ENCODE peak calls at places on chromosomes 12 and 14, in four cellular contexts. C is HCT116, M is hepatocyte, X is IMR-90. Y is an unnamed sample.

GRCh38 chr14:92792885-92793284 is 1.2 kb upstream of the GOLGA5 start:
- DNase-seq in C (no peak), M (no peak), X (no peak), Y (no peak)

GRCh38 chr14:85565862-85566296 is 35.9 kb downstream of the FLRT2 start:
- DNase-seq in C (no peak), M (no peak), X (peak; percentile 69), Y (peak; percentile 89)

GRCh38 chr12:124125472-124125871 is 152.5 kb downstream of the ZNF664 start:
- DNase-seq in C (no peak), M (no peak), X (no peak), Y (no peak)

GRCh38 chr12:90234455-90234854 is 525.8 kb upstream of the ATP2B1 start:
- DNase-seq in C (no peak), M (no peak), X (peak; percentile 9), Y (no peak)

GRCh38 chr12:72271741-72272661 is at the start of gene TRHDE:
- DNase-seq in C (no peak), M (peak; percentile 71), X (peak; percentile 60), Y (peak; percentile 7)

GRCh38 chr14:99581371-99581770 is 22.6 kb downstream of the CCDC85C start:
- DNase-seq in C (no peak), M (no peak), X (no peak), Y (no peak)

GRCh38 chr12:68515793-68516192 is 94.9 kb upstream of the RAP1B start:
- DNase-seq in C (no peak), M (no peak), X (no peak), Y (no peak)

GRCh38 chr14:101127239-101127638 is 223.7 kb upstream of the RTL1 start:
- DNase-seq in C (no peak), M (no peak), X (no peak), Y (no peak)

GRCh38 chr12:45553204-45553603 is 176.3 kb upstream of the ARID2 start:
- DNase-seq in C (no peak), M (no peak), X (peak; percentile 6), Y (no peak)

GRCh38 chr14:67413806-67414769 is 2.1 kb upstream of the PLEK2 start:
- DNase-seq in C (peak; percentile 88), M (peak; percentile 51), X (peak; percentile 88), Y (peak; percentile 87)

GRCh38 chr12:120080043-120080400 is 36.5 kb downstream of the RAB35 start:
- DNase-seq in C (no peak), M (no peak), X (no peak), Y (no peak)

GRCh38 chr12:104480826-104481457 is 24.2 kb downstream of the CHST11 start:
- DNase-seq in C (peak; percentile 54), M (no peak), X (peak; percentile 79), Y (peak; percentile 80)

GRCh38 chr14:88289214-88289613 is 33.9 kb downstream of the KCNK10 start:
- DNase-seq in C (peak; percentile 1), M (no peak), X (peak; percentile 13), Y (no peak)

GRCh38 chr12:41981758-41982157 is 162.9 kb downstream of the GXYLT1 start:
- DNase-seq in C (peak; percentile 1), M (no peak), X (peak; percentile 10), Y (no peak)

GRCh38 chr12:50556273-50556672 is 51.5 kb downstream of the DIP2B start:
- DNase-seq in C (no peak), M (no peak), X (no peak), Y (no peak)

GRCh38 chr12:67562513-67563287 is 85.8 kb upstream of the DYRK2 start:
- DNase-seq in C (no peak), M (peak; percentile 20), X (no peak), Y (no peak)

GRCh38 chr14:105273062-105273461 is 24.7 kb downstream of the BTBD6 start:
- DNase-seq in C (no peak), M (no peak), X (no peak), Y (no peak)

GRCh38 chr12:118429703-118430383 is 53.5 kb downstream of the SUDS3 start:
- DNase-seq in C (no peak), M (no peak), X (no peak), Y (no peak)

GRCh38 chr14:74135386-74135785 is 50.6 kb downstream of the LIN52 start:
- DNase-seq in C (no peak), M (no peak), X (peak; percentile 60), Y (no peak)

GRCh38 chr12:109925185-109925835 is 25.2 kb downstream of the TCHP start:
- DNase-seq in C (no peak), M (no peak), X (no peak), Y (no peak)

GRCh38 chr14:33791971-33792370 is 158.9 kb downstream of the EGLN3 start:
- DNase-seq in C (no peak), M (no peak), X (no peak), Y (no peak)

GRCh38 chr12:52613363-52614030 is 4.9 kb downstream of the KRT73 start:
- DNase-seq in C (no peak), M (no peak), X (no peak), Y (no peak)

GRCh38 chr12:123126294-123127144 is 24.4 kb downstream of the PITPNM2 start:
- DNase-seq in C (peak; percentile 69), M (peak; percentile 84), X (peak; percentile 98), Y (peak; percentile 75)

GRCh38 chr14:100633406-100633805 is 46.2 kb upstream of the BEGAIN start:
- DNase-seq in C (no peak), M (no peak), X (no peak), Y (no peak)

GRCh38 chr12:14394317-14395058 is 29.0 kb downstream of the ATF7IP start:
- DNase-seq in C (peak; percentile 79), M (peak; percentile 75), X (peak; percentile 84), Y (peak; percentile 63)

GRCh38 chr14:95774265-95775160 is 60.6 kb upstream of the TCL1A start:
- DNase-seq in C (peak; percentile 56), M (peak; percentile 65), X (peak; percentile 44), Y (peak; percentile 55)

GRCh38 chr12:107512391-107512790 is 173.2 kb upstream of the PWP1 start:
- DNase-seq in C (no peak), M (no peak), X (peak; percentile 13), Y (no peak)

GRCh38 chr12:13435535-13435934 is 239.0 kb downstream of the EMP1 start:
- DNase-seq in C (no peak), M (peak; percentile 13), X (no peak), Y (no peak)

DNA sequence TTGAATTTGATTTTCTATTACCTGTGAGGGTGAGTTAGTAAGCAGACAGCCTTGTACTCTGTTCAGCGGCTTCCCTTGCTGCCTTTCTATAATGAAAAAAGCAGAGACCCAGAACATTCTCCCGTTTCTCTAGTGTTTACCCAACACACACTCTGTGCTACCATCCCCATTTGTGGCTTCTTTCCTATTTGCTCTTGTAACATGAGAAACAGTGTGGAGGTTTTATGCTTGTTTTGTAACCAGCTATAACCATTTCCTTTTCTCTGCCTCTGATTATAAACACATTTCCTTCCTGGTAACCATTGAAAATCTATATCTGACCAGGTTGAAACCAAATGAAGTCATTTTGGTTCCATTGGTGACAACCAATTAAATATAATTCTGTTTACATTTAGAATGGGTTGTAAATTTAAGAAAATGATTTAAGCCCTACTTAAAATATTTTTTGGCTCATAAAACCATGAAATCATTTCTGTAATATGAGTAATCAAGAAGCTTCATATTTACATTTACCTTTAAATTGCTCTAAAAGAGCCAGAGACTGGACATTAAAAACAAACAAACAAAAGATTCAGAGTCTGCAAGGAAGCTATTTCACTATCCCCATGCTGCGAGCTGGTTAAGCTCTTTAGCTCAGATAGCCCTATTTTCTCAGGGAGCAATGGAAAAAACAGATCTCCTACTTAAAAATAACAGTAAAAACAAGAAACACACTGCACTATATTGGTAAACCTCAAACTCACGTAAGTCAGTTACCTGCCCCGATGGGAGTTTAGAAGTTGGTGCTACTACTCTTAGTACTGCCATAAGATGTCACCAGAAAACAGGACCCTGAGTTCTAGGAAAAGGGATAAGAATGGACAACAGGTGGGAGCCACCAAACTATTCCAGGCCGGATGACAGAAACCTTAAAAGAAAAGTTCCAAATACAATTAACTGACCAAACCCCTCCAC is 206.5 kb upstream of the EEA1 start:
- DNase-seq in C (no peak), M (peak; percentile 53), X (peak; percentile 57), Y (peak; percentile 90)
- H3K4me2 ChIP-seq in C (no peak overlapping the region), M (peak overlapping the region; percentile 58), X (peak overlapping the region; percentile 29), Y (peak overlapping the region; percentile 60)

DNA sequence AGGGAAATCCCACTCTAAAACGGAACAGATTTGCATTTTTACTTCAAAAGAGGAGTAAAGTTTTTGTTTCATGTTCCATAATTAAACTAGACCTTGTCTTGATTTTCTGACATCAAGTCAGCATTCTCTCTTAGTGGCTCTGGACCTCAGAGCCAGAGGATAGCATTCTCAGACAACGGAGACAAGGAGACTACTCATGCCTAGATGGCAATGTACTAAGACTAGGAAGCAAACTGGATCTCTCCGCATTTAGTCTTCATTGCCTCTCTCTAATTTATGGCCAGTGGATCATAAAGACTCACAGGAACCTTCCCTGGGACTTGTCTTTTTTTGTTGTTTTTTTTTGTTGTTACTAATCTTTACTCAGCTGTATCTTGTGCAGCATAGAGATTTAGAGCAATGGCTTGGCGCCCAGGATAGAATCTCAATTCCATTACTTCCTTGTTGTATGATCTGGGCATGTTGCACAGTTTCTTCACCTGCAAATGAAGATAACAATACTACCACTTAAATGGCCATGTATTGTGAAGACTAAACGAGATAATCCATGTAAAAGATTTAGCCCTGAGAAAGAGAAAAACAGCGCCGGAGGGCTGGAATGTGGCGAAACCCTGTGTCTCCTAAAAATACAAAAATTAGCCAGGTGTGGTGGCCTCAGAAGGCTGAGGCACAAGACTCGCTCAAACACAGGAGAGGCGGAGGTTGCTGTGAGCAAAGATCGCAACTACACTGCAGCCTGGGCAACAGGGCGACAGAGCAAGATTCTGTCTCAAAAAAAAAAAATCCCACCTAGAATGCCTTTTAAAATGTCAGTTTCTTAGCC is 4.0 kb upstream of the GEMIN2 start:
- DNase-seq in C (no peak), M (no peak), X (no peak), Y (no peak)
- H3K4me2 ChIP-seq in C (no peak overlapping the region), M (no peak overlapping the region), X (no peak overlapping the region), Y (no peak overlapping the region)

DNA sequence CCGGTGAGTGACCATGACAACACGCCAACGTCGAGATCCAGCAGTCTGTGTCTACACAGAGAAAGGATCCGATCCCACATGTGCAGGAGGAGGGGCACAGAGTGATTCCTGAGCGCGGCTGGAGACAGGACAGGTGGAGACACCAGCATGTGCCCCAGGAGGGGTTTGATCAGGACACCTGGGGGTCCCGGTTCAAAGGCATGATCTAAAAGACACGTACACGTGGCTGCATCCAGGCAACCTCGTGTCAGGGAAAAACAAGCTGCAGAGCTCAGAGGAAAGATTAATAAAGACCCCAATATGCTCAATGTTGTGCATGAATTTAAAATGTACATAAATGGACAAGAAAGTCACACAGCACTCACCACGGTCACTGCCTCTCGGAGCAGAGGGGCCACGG is 153.6 kb upstream of the SFSWAP start:
- DNase-seq in C (no peak), M (no peak), X (no peak), Y (no peak)
- H3K4me2 ChIP-seq in C (no peak overlapping the region), M (no peak overlapping the region), X (no peak overlapping the region), Y (no peak overlapping the region)

GRCh38 chr12:93879476-93880376 is 202.6 kb downstream of the CRADD start:
- DNase-seq in C (no peak), M (no peak), X (peak; percentile 92), Y (no peak)
- H3K4me2 ChIP-seq in C (no peak overlapping the region), M (no peak overlapping the region), X (peak overlapping the region; percentile 18), Y (no peak overlapping the region)

GRCh38 chr14:69636051-69636639 is 24.7 kb downstream of the SUSD6 start:
- DNase-seq in C (no peak), M (no peak), X (no peak), Y (no peak)
- H3K4me2 ChIP-seq in C (no peak overlapping the region), M (no peak overlapping the region), X (no peak overlapping the region), Y (no peak overlapping the region)